ENCODE peak calls at places on chromosomes 7 and 10, in nine cellular contexts. G, T, I, P, B, Z, W, U and A are unnamed samples.

GRCh38 chr10:123838596-123839310 is 52.9 kb downstream of the CPXM2 start:
- DNase-seq in B (no peak), U (no peak), G (no peak), T (no peak), W (no peak), I (no peak), P (no peak), Z (no peak), A (no peak)

GRCh38 chr10:128884496-128884895 is 582.5 kb upstream of the MGMT start:
- DNase-seq in I (no peak), G (no peak), Z (no peak), U (no peak), P (no peak), T (no peak), W (no peak), B (no peak), A (no peak)

GRCh38 chr7:91710896-91711295 is 169.6 kb downstream of the MTERF1 start:
- DNase-seq in U (no peak), W (peak), B (no peak), I (no peak), Z (no peak), T (no peak), G (no peak), P (no peak), A (no peak)

GRCh38 chr7:80870806-80871205 is 48.0 kb downstream of the SEMA3C start:
- DNase-seq in T (no peak), I (no peak), W (no peak), P (no peak), G (no peak), Z (no peak), U (no peak), B (no peak), A (no peak)

GRCh38 chr7:2757904-2758672 is 70.1 kb downstream of the AMZ1 start:
- DNase-seq in G (no peak), P (no peak), T (no peak), U (no peak), Z (peak), B (no peak), W (peak), I (peak), A (no peak)

GRCh38 chr10:20975236-20975635 is 78.1 kb upstream of the NEBL start:
- DNase-seq in W (no peak), T (no peak), G (no peak), P (no peak), Z (no peak), B (no peak), I (no peak), U (no peak), A (no peak)

GRCh38 chr7:115831371-115831770 is 199.2 kb downstream of the TFEC start:
- DNase-seq in W (no peak), I (no peak), P (no peak), G (no peak), Z (no peak), U (no peak), B (no peak), T (no peak), A (no peak)

GRCh38 chr7:132115758-132116157 is 460.5 kb downstream of the PLXNA4 start:
- DNase-seq in I (no peak), P (no peak), W (no peak), G (no peak), Z (no peak), B (no peak), T (no peak), U (no peak), A (no peak)

GRCh38 chr10:224571-224970 is 89.3 kb downstream of the ZMYND11 start:
- DNase-seq in T (no peak), P (no peak), U (no peak), G (no peak), I (no peak), W (no peak), B (no peak), Z (no peak), A (no peak)

GRCh38 chr7:2242541-2243482 is 786 bp downstream of the NUDT1 start:
- DNase-seq in U (no peak), B (no peak), Z (no peak), I (peak), T (peak), W (peak), P (no peak), G (no peak), A (no peak)

GRCh38 chr7:157769016-157769869 is 432.4 kb downstream of the DNAJB6 start:
- DNase-seq in I (no peak), P (no peak), W (peak), Z (no peak), G (no peak), U (no peak), B (no peak), T (no peak), A (no peak)

GRCh38 chr10:102654566-102654965 is 10.3 kb downstream of the TRIM8 start:
- DNase-seq in B (no peak), Z (no peak), U (peak), W (no peak), T (no peak), I (no peak), P (no peak), G (no peak), A (no peak)

GRCh38 chr10:78728176-78728575 is 340.6 kb upstream of the ZMIZ1 start:
- DNase-seq in G (no peak), U (no peak), P (no peak), Z (no peak), T (no peak), I (no peak), W (no peak), B (no peak), A (no peak)

GRCh38 chr7:51230324-51230625 is 86.3 kb downstream of the COBL start:
- DNase-seq in W (no peak), Z (no peak), P (no peak), G (no peak), I (no peak), T (no peak), B (no peak), U (no peak), A (no peak)

GRCh38 chr7:1170741-1171501 is 10.9 kb upstream of the ZFAND2A start:
- DNase-seq in W (no peak), B (no peak), U (no peak), I (no peak), P (no peak), G (no peak), Z (no peak), T (peak), A (no peak)

GRCh38 chr7:134778941-134779740 is at the start of gene CALD1:
- DNase-seq in T (peak), G (peak), B (peak), P (no peak), I (peak), W (peak), U (peak), Z (peak), A (no peak)

GRCh38 chr7:92135100-92135429 is 788 bp upstream of the CYP51A1 start:
- DNase-seq in I (peak), W (peak), G (no peak), P (no peak), U (no peak), T (peak), B (no peak), Z (no peak), A (no peak)

GRCh38 chr10:122188706-122189105 is 82.4 kb upstream of the BTBD16 start:
- DNase-seq in B (no peak), G (no peak), U (no peak), P (no peak), W (no peak), I (no peak), Z (no peak), T (no peak), A (no peak)
- H3K27ac ChIP-seq in B (no peak), G (no peak), U (peak), P (no peak), W (no peak), I (no peak), Z (no peak), T (no peak), A (no peak)

GRCh38 chr7:103857435-103857834 is 132.0 kb downstream of the RELN start:
- DNase-seq in U (no peak), Z (no peak), I (no peak), P (no peak), T (peak), B (no peak), G (no peak), W (no peak), A (no peak)
- TF ChIP-seq CTCF in U (no peak), Z (peak), I (no peak), P (no peak), T (peak), B (no peak), G (no peak), W (no peak), A (no peak)

GRCh38 chr10:43344051-43344450 is 27.4 kb upstream of the FXYD4 start:
- DNase-seq in Z (no peak), P (no peak), U (no peak), B (no peak), W (no peak), T (no peak), I (no peak), G (no peak), A (no peak)
- H3K27ac ChIP-seq in Z (peak), P (no peak), U (no peak), B (no peak), W (no peak), T (no peak), I (no peak), G (no peak), A (no peak)

GRCh38 chr10:35882422-35883150 is 240.5 kb upstream of the FZD8 start:
- DNase-seq in W (no peak), G (no peak), B (no peak), T (peak), U (no peak), P (no peak), I (no peak), Z (no peak), A (no peak)
- TF ChIP-seq CTCF in W (no peak), G (no peak), B (no peak), T (peak), U (no peak), P (no peak), I (no peak), Z (no peak), A (no peak)

GRCh38 chr10:62761115-62761514 is 43.4 kb upstream of the ADO start:
- DNase-seq in G (no peak), U (no peak), Z (no peak), B (no peak), W (peak), T (peak), I (no peak), P (no peak), A (no peak)

GRCh38 chr10:62755662-62756653 is 48.6 kb upstream of the ADO start:
- DNase-seq in I (no peak), T (no peak), U (no peak), G (no peak), W (no peak), Z (no peak), P (no peak), B (no peak), A (no peak)

GRCh38 chr10:62763155-62763554 is 41.4 kb upstream of the ADO start:
- DNase-seq in Z (no peak), U (peak), P (no peak), T (no peak), B (no peak), G (peak), W (peak), I (no peak), A (no peak)

GRCh38 chr10:62759599-62760175 is 44.8 kb upstream of the ADO start:
- DNase-seq in Z (no peak), G (no peak), B (no peak), W (no peak), T (no peak), P (no peak), U (no peak), I (no peak), A (no peak)

GRCh38 chr10:62760401-62760800 is 44.1 kb upstream of the ADO start:
- DNase-seq in T (no peak), I (no peak), Z (no peak), P (no peak), B (no peak), U (no peak), W (no peak), G (peak), A (no peak)
- H3K27ac ChIP-seq in T (no peak), I (no peak), Z (no peak), P (no peak), B (no peak), U (peak), W (no peak), G (peak), A (no peak)

GRCh38 chr7:7417414-7417813 is 118.3 kb downstream of the COL28A1 start:
- DNase-seq in B (no peak), T (no peak), G (no peak), Z (no peak), I (no peak), U (no peak), W (no peak), P (no peak), A (no peak)

GRCh38 chr7:7416031-7416968 is 119.4 kb downstream of the COL28A1 start:
- DNase-seq in W (peak), I (peak), Z (no peak), B (no peak), T (no peak), G (no peak), U (no peak), P (no peak), A (no peak)

GRCh38 chr7:7418997-7419396 is 116.7 kb downstream of the COL28A1 start:
- DNase-seq in Z (no peak), B (no peak), U (no peak), T (no peak), G (no peak), I (no peak), W (no peak), P (no peak), A (no peak)

DNA sequence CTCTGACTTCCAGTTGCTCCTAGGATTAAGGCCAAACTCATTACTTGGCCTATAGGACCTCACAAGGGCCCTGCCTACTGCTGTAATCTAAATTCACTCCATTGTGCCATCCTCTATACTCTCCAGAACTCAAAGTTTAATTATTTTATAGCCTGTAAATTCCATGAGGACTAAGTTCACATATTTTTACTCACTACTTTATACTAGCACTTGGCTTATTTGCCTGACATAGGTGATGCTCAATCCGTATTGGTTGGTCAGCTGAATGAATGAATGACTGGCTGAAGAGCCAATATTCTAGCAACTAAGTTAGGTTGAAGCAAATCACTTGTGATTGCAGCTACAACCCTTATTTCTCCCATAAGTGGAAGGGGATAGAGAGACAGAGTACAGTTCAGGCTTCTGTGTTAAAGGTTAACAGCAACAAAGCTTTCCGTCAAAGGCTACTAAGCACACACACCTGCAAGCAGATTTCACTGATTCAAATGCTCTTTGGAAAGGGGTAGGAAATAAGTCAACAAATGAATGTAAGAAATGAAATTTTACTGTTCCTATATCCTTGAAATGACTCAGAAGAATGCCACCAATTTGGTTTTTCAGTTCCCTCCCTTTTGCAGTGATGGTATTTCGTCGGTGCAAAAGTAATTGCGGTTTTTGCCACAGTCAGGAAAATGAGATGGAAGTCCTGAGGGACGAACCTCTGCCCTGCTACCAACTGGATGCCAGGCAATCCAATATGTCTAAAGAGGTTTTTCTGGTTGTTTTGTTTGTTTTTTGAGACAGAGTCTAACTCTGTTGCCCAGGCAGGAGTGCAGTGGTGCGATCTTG is 120.7 kb downstream of the COL28A1 start:
- DNase-seq in P (no peak), U (no peak), G (no peak), B (no peak), W (no peak), Z (no peak), I (no peak), T (no peak), A (no peak)
- TF ChIP-seq CTCF in P (no peak), U (no peak), G (no peak), B (no peak), W (no peak), Z (no peak), I (no peak), T (no peak), A (no peak)

GRCh38 chr10:33260403-33261239 is 73.8 kb downstream of the NRP1 start:
- DNase-seq in W (peak), P (no peak), G (no peak), U (no peak), I (no peak), Z (no peak), T (no peak), B (no peak), A (no peak)

GRCh38 chr10:33267708-33268107 is 66.8 kb downstream of the NRP1 start:
- DNase-seq in P (no peak), U (no peak), I (no peak), B (no peak), G (no peak), T (no peak), W (no peak), Z (no peak), A (no peak)

GRCh38 chr10:33265621-33266020 is 68.8 kb downstream of the NRP1 start:
- DNase-seq in B (no peak), G (no peak), T (no peak), W (no peak), Z (no peak), U (no peak), I (peak), P (no peak), A (no peak)

GRCh38 chr10:33262871-33263270 is 71.6 kb downstream of the NRP1 start:
- DNase-seq in T (no peak), Z (no peak), W (no peak), B (no peak), U (no peak), I (no peak), G (no peak), P (no peak), A (no peak)

DNA sequence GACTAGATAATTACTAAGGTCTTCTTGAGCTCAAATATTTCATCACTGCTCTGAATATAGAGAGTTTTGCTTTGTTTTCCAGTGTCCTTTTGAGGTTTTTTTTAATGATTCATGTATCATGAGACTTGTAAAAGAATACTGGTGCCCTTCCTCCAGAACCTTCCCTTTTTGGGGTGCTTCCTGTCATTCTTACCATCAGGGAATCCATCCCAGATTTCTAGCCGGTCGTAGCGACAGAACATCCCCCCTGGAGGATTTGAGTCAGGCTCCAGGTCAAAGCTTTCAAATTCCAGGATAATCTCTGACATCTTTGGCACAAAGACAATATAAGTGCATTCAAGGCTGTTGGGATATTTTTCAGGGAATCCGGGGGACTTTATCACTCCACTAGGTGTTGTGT is 71.0 kb downstream of the NRP1 start:
- DNase-seq in U (no peak), W (peak), I (no peak), G (no peak), T (no peak), Z (no peak), B (no peak), P (no peak), A (no peak)
- H3K27ac ChIP-seq in U (no peak), W (peak), I (peak), G (peak), T (no peak), Z (peak), B (no peak), P (no peak), A (no peak)

GRCh38 chr10:103983367-103983911 is 16.5 kb downstream of the SLK start:
- DNase-seq in W (no peak), Z (no peak), U (no peak), T (peak), G (no peak), P (no peak), B (no peak), I (no peak), A (no peak)

GRCh38 chr10:103980246-103980906 is 13.4 kb downstream of the SLK start:
- DNase-seq in I (no peak), W (peak), T (no peak), B (no peak), U (no peak), Z (no peak), P (no peak), G (no peak), A (no peak)

GRCh38 chr10:103985726-103986125 is 18.8 kb downstream of the SLK start:
- DNase-seq in T (no peak), Z (no peak), B (no peak), I (no peak), U (no peak), P (no peak), G (no peak), W (no peak), A (no peak)

GRCh38 chr10:103979530-103979929 is 12.6 kb downstream of the SLK start:
- DNase-seq in P (no peak), I (no peak), T (no peak), W (no peak), Z (no peak), G (no peak), B (no peak), U (no peak), A (no peak)

DNA sequence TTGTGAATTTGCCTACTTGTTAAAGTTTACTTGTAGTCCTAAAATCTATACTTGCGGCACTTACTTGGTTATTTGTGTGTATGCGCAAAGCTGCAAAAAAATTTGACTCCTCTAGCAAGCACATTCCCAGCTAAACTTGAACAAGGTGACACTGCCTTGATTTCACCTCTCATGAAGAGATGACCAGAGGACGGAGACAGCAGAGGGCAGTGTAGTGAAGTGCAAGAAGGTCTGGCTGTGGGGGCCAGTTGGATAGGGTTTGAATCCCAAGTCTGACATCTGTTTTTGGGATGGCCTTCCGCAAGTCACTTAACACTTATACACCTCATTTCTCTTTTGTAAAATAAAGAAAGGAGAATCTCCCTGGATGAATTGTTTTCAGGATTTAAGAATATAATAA is 15.7 kb downstream of the SLK start:
- DNase-seq in G (no peak), W (no peak), P (no peak), B (no peak), U (no peak), T (peak), Z (peak), I (no peak), A (no peak)
- TF ChIP-seq CTCF in G (peak), W (peak), P (no peak), B (no peak), U (no peak), T (peak), Z (peak), I (no peak), A (no peak)

GRCh38 chr10:122494833-122495232 is 33.5 kb downstream of the HTRA1 start:
- DNase-seq in Z (peak), T (no peak), G (no peak), U (no peak), I (no peak), W (peak), B (no peak), P (no peak), A (no peak)

GRCh38 chr10:122493761-122494160 is 32.4 kb downstream of the HTRA1 start:
- DNase-seq in W (no peak), T (no peak), G (no peak), U (no peak), I (no peak), P (no peak), Z (no peak), B (no peak), A (no peak)

GRCh38 chr10:122494173-122494820 is 32.9 kb downstream of the HTRA1 start:
- DNase-seq in U (no peak), Z (no peak), I (no peak), P (no peak), B (no peak), T (no peak), G (no peak), W (no peak), A (no peak)

GRCh38 chr10:122492006-122492405 is 30.7 kb downstream of the HTRA1 start:
- DNase-seq in Z (no peak), T (no peak), G (no peak), W (peak), U (no peak), B (no peak), I (no peak), P (no peak), A (no peak)

DNA sequence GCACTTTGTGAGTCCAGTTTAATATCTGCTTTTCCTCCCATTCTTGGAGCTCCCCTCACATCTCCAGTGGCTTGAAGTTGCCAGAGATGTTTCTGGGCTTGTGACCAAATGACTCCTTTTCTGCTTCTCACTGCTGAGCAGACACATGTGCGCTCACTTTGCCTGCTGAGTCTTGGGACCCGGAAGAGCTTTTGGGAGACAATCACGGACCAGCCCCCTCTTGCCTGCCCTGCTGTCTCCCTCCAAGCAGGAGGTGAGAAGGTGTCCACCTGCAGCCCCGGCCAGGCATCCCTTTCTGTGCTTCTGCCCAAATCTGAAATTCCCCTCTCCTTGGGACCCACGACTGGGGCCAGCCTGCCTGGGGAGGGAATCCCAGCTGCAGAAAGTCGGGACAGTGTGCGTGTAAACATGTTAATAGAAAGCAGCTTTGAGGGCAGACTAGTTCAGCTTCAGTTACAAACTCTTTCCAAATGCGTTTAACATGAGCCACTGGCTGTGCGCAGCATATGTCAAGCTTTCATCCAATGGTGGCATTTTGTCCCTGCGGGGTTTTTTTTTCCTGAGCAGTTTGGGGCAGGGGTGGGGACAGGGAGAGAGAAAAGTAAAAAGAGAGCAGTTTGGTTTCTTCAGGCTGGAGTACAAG is 31.7 kb downstream of the HTRA1 start:
- DNase-seq in P (no peak), T (no peak), B (peak), I (no peak), U (no peak), Z (no peak), G (no peak), W (peak), A (no peak)
- H3K27ac ChIP-seq in P (no peak), T (no peak), B (peak), I (peak), U (peak), Z (no peak), G (no peak), W (no peak), A (peak)